ENCODE peak calls at places on chromosomes 4 and X, in seven cellular contexts. J is neuronal stem cell, K is mesenchymal stem cell, A is IMR-90, U is trophoblast cell, W is H1, E is mesendoderm. M is an unnamed sample.

GRCh38 chr4:10738826-10739489 is 54.4 kb upstream of the CLNK start:
- DNase-seq in W (no peak), J (no peak), A (peak; percentile 24), K (peak; percentile 58), U (no peak), E (peak; percentile 74), M (no peak)

GRCh38 chrX:22247169-22247568 is 25.5 kb upstream of the CBLL2 start:
- DNase-seq in E (no peak), K (no peak), A (peak; percentile 41), J (no peak), W (no peak), U (peak; percentile 2), M (no peak)

GRCh38 chr4:134465417-134465816 is 263.8 kb upstream of the PABPC4L start:
- DNase-seq in E (peak; percentile 62), W (no peak), A (no peak), K (no peak), J (no peak), U (no peak), M (no peak)

GRCh38 chrX:9535101-9535500 is 70.2 kb downstream of the TBL1X start:
- DNase-seq in E (no peak), A (peak; percentile 35), K (no peak), W (no peak), J (no peak), U (no peak), M (no peak)

GRCh38 chr4:16573744-16574143 is 324.7 kb downstream of the LDB2 start:
- DNase-seq in J (no peak), A (peak; percentile 83), W (no peak), U (no peak), K (no peak), E (no peak), M (no peak)

GRCh38 chrX:3820170-3820569 is 106.7 kb upstream of the PRKX start:
- DNase-seq in J (no peak), A (peak; percentile 93), K (peak; percentile 77), U (peak; percentile 2), W (no peak), E (no peak), M (no peak)

GRCh38 chrX:131827935-131828334 is 195.2 kb upstream of the STK26 start:
- DNase-seq in E (peak; percentile 82), U (no peak), W (no peak), K (peak; percentile 41), A (no peak), J (peak; percentile 42), M (peak; percentile 53)

GRCh38 chrX:131607796-131608369 is 64.0 kb downstream of the OR13H1 start:
- DNase-seq in J (no peak), W (no peak), K (peak; percentile 18), U (no peak), A (no peak), E (no peak), M (no peak)

GRCh38 chrX:17038681-17039161 is 92.3 kb downstream of the REPS2 start:
- DNase-seq in U (no peak), K (no peak), A (no peak), J (no peak), W (no peak), E (no peak), M (no peak)

GRCh38 chrX:102345916-102346315 is 93.9 kb downstream of the NXF2B start:
- DNase-seq in U (peak; percentile 20), A (peak; percentile 34), J (peak; percentile 31), E (peak; percentile 48), W (peak; percentile 67), K (peak; percentile 34), M (peak; percentile 68)

GRCh38 chrX:153649178-153649914 is 2.3 kb downstream of the DUSP9 start:
- DNase-seq in E (peak; percentile 79), U (peak; percentile 57), K (no peak), W (peak; percentile 63), A (no peak), J (no peak), M (peak; percentile 76)

GRCh38 chrX:107978707-107979307 is 3.4 kb downstream of the TEX13B start:
- DNase-seq in K (peak; percentile 37), A (peak; percentile 19), J (peak; percentile 20), W (no peak), U (no peak), E (peak; percentile 59), M (peak; percentile 40)

GRCh38 chr4:168319486-168320019 is 1.0 kb upstream of the DDX60 start:
- DNase-seq in A (no peak), U (no peak), J (no peak), W (no peak), K (no peak), E (peak; percentile 29), M (no peak)

GRCh38 chr4:25722964-25723363 is 67.3 kb downstream of the SLC34A2 start:
- DNase-seq in A (no peak), K (no peak), E (peak; percentile 69), U (peak; percentile 5), W (no peak), J (no peak), M (no peak)

GRCh38 chrX:40383969-40384368 is 196.8 kb upstream of the ATP6AP2 start:
- DNase-seq in U (no peak), J (no peak), K (no peak), W (no peak), A (no peak), E (no peak), M (no peak)

GRCh38 chr4:100981447-100982204 is 365.7 kb downstream of the PPP3CA start:
- DNase-seq in J (no peak), W (no peak), E (peak; percentile 86), U (no peak), K (peak; percentile 79), A (peak; percentile 20), M (no peak)

GRCh38 chrX:153312842-153313241 is 8.7 kb downstream of the PNMA6F start:
- DNase-seq in J (no peak), U (no peak), E (no peak), W (no peak), K (no peak), A (no peak), M (no peak)

GRCh38 chr4:6085943-6086628 is 67.9 kb upstream of the C4orf50 start:
- DNase-seq in W (no peak), J (no peak), U (no peak), K (no peak), E (no peak), A (no peak), M (no peak)

GRCh38 chrX:106927700-106928099 is 7.5 kb downstream of the CLDN2 start:
- DNase-seq in K (no peak), A (no peak), E (no peak), J (no peak), W (no peak), U (no peak), M (no peak)

GRCh38 chr4:147589586-147589985 is 27.6 kb upstream of the TMEM184C start:
- DNase-seq in W (no peak), J (no peak), A (no peak), U (no peak), E (no peak), K (peak; percentile 21), M (no peak)

GRCh38 chr4:118282692-118283091 is 70.1 kb downstream of the PRSS12 start:
- DNase-seq in A (peak; percentile 79), K (no peak), J (no peak), U (no peak), E (peak; percentile 19), W (no peak), M (no peak)

GRCh38 chr4:170007113-170007512 is 19.1 kb downstream of the MFAP3L start:
- DNase-seq in E (no peak), J (no peak), A (no peak), K (peak; percentile 8), W (no peak), U (no peak), M (no peak)

GRCh38 chrX:118603981-118604380 is 108.4 kb downstream of the DOCK11 start:
- DNase-seq in J (peak; percentile 38), W (peak; percentile 49), E (peak; percentile 63), U (peak; percentile 11), K (peak; percentile 68), A (peak; percentile 61), M (peak; percentile 50)

GRCh38 chrX:19852014-19853005 is 35.1 kb downstream of the SH3KBP1 start:
- DNase-seq in U (peak; percentile 41), E (peak; percentile 36), W (no peak), A (peak; percentile 65), J (no peak), K (peak; percentile 66), M (no peak)

GRCh38 chr4:153458969-153459368 is 7.2 kb upstream of the TMEM131L start:
- DNase-seq in A (no peak), U (no peak), E (no peak), J (no peak), K (no peak), W (no peak), M (no peak)

DNA sequence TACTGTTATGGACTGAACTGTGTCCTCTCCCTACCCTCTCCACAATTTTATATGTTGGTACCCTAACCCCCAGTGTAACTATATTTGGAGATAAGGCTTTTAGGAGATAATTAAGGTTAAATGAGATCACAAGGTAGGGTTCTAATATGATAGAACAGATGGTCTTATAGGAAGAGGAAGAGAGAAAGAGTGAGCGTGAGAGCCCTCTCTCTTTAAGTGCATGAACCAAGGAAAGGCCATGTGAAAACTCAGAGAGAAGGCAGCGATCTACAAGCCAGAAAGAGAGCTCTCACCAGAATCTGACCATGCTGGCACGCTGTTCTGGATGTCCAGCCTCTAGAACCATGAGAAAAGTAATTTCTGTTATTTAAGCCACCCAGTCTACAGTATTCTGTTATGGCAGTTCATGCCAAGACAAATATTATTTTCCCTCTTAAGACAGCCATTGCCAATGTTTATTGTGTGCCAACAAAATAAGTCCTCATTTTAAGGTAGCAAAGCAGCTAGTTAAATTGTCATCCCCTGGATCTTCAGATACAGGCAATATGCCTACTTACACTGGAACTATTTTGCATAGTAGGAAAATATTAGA is 336.2 kb downstream of the MID1IP1 start:
- DNase-seq in J (no peak), A (no peak), K (no peak), E (no peak), W (no peak), U (no peak), M (no peak)
- H2BK120ac ChIP-seq in J (no peak overlapping the region), A (no peak overlapping the region), K (no peak overlapping the region), E (no peak overlapping the region), W (no peak overlapping the region), U (no peak overlapping the region), M (no peak overlapping the region)

GRCh38 chrX:1226249-1226648 is 13.8 kb upstream of the CRLF2 start:
- DNase-seq in E (no peak), A (no peak), U (no peak), J (no peak), K (no peak), W (no peak), M (no peak)
- H2BK120ac ChIP-seq in E (no peak overlapping the region), A (no peak overlapping the region), U (no peak overlapping the region), J (no peak overlapping the region), K (no peak overlapping the region), W (no peak overlapping the region), M (no peak overlapping the region)

GRCh38 chr4:181271241-181271640 is 972.0 kb upstream of the TENM3 start:
- DNase-seq in J (no peak), K (no peak), W (no peak), A (no peak), U (no peak), E (no peak), M (no peak)
- H2BK120ac ChIP-seq in J (no peak overlapping the region), K (no peak overlapping the region), W (no peak overlapping the region), A (no peak overlapping the region), U (no peak overlapping the region), E (no peak overlapping the region), M (no peak overlapping the region)

DNA sequence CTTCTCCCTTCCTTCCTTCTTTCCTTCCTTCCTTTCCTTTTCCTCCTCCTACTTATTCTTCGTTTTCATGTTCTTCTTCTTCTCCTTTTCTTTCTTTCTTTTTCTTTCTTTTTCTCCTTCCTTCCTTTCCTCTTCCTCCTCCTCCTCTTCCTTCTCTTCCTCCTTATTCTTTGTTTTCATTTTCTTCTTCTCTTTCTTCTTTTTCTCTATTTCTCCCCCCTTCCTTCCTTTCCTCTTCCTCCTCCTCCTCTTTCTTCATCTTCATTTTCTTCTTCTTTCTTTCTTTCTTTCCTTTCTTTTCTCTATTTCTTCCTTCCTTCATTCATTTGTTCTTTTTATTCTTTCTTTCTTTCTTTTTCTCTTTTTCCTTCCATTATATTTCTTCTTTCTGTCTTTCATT is 671.6 kb downstream of the IQCM start:
- DNase-seq in J (no peak), U (no peak), E (no peak), K (no peak), W (no peak), A (no peak), M (no peak)
- H2BK120ac ChIP-seq in J (no peak overlapping the region), U (no peak overlapping the region), E (no peak overlapping the region), K (no peak overlapping the region), W (no peak overlapping the region), A (no peak overlapping the region), M (no peak overlapping the region)

M was measured in H9.